ENCODE peak calls at places on chromosomes 7 and 10, in six cellular contexts. K is NCI-H1092, I is AG09309, P is cortex of kidney, M is GDM1, W is T-helper 2 cell. Q is an unnamed sample.

GRCh38 chr7:17239046-17239445 is 59.4 kb upstream of the AHR start:
- DNase-seq in M (no peak), K (no peak), I (no peak), P (no peak), W (no peak), Q (no peak)

GRCh38 chr7:101590663-101591435 is 38.2 kb downstream of the MYL10 start:
- DNase-seq in P (no peak), M (no peak), W (no peak), K (no peak), I (no peak), Q (no peak)

GRCh38 chr10:22553452-22553995 is 160.9 kb downstream of the PIP4K2A start:
- DNase-seq in M (no peak), W (no peak), I (no peak), K (no peak), P (no peak), Q (no peak)

GRCh38 chr7:156515911-156516790 is 124.4 kb upstream of the RNF32 start:
- DNase-seq in M (no peak), I (no peak), P (no peak), W (no peak), K (no peak), Q (no peak)

GRCh38 chr7:4838626-4839334 is 23.1 kb downstream of the PAPOLB start:
- DNase-seq in I (no peak), P (no peak), W (no peak), K (no peak), M (no peak), Q (no peak)

GRCh38 chr10:45443101-45444009 is 69.3 kb downstream of the ALOX5 start:
- DNase-seq in P (no peak), K (no peak), M (no peak), W (no peak), I (no peak), Q (no peak)

GRCh38 chr7:121307021-121307575 is 21.7 kb upstream of the WNT16 start:
- DNase-seq in P (no peak), M (no peak), K (no peak), W (no peak), I (no peak), Q (no peak)

GRCh38 chr10:94005050-94005449 is 11.3 kb downstream of the PLCE1 start:
- DNase-seq in W (no peak), P (no peak), I (no peak), K (no peak), M (no peak), Q (no peak)

GRCh38 chr7:18495412-18496335 is at the start of gene HDAC9:
- DNase-seq in W (no peak), K (peak; percentile 95), M (no peak), I (no peak), P (no peak), Q (peak; percentile 86)

GRCh38 chr10:87064651-87065050 is 30.0 kb downstream of the GLUD1 start:
- DNase-seq in M (no peak), K (no peak), I (no peak), P (no peak), W (no peak), Q (no peak)

GRCh38 chr10:98486421-98486820 is 39.7 kb upstream of the HPS1 start:
- DNase-seq in P (no peak), K (no peak), M (no peak), W (no peak), I (peak; percentile 49), Q (no peak)

GRCh38 chr7:132897093-132897492 is 184.8 kb downstream of the CHCHD3 start:
- DNase-seq in M (no peak), I (no peak), P (no peak), K (no peak), W (no peak), Q (no peak)

GRCh38 chr10:71486465-71487114 is 89.9 kb downstream of the CDH23 start:
- DNase-seq in P (no peak), I (no peak), K (peak; percentile 28), M (peak; percentile 66), W (no peak), Q (no peak)

GRCh38 chr10:34710391-34710751 is 104.7 kb downstream of the PARD3 start:
- DNase-seq in W (no peak), M (no peak), K (no peak), I (no peak), P (no peak), Q (no peak)

GRCh38 chr10:11205026-11205772 is 187.5 kb downstream of the CELF2 start:
- DNase-seq in M (no peak), I (no peak), P (no peak), K (no peak), W (no peak), Q (no peak)

GRCh38 chr10:63788152-63788821 is 267.1 kb downstream of the REEP3 start:
- DNase-seq in M (no peak), W (no peak), I (no peak), K (no peak), P (no peak), Q (no peak)

GRCh38 chr10:14645239-14645960 is 129.3 kb downstream of the FAM107B start:
- DNase-seq in M (no peak), I (no peak), P (no peak), K (no peak), W (no peak), Q (no peak)

GRCh38 chr7:40447345-40447744 is 312.5 kb downstream of the SUGCT start:
- DNase-seq in W (no peak), P (no peak), M (no peak), K (no peak), I (no peak), Q (no peak)

GRCh38 chr7:3537210-3537875 is 236.3 kb downstream of the SDK1 start:
- DNase-seq in M (no peak), W (no peak), P (no peak), K (no peak), I (no peak), Q (no peak)

GRCh38 chr10:43214071-43214955 is 52.6 kb downstream of the RASGEF1A start:
- DNase-seq in K (no peak), W (no peak), P (no peak), M (no peak), I (peak; percentile 4), Q (no peak)

GRCh38 chr10:89642193-89642592 is 2.8 kb downstream of the PANK1 start:
- DNase-seq in P (no peak), K (no peak), I (no peak), M (no peak), W (no peak), Q (no peak)

GRCh38 chr10:16674147-16674703 is 143.0 kb downstream of the RSU1 start:
- DNase-seq in W (no peak), M (no peak), K (peak; percentile 56), P (no peak), I (no peak), Q (no peak)

GRCh38 chr7:78057571-78057970 is 259.0 kb downstream of the PHTF2 start:
- DNase-seq in P (no peak), I (no peak), K (no peak), M (no peak), W (no peak), Q (no peak)

GRCh38 chr10:71694039-71694471 is 25.5 kb downstream of the C10orf105 start:
- DNase-seq in K (no peak), M (no peak), P (no peak), I (no peak), W (no peak), Q (no peak)

GRCh38 chr10:77386833-77387232 is 250.8 kb downstream of the KCNMA1 start:
- DNase-seq in K (no peak), P (no peak), M (no peak), I (peak; percentile 16), W (no peak), Q (no peak)

GRCh38 chr7:150430465-150431085 is 19.9 kb upstream of the GIMAP8 start:
- DNase-seq in W (no peak), P (no peak), K (no peak), M (no peak), I (no peak), Q (no peak)

GRCh38 chr10:92756233-92757065 is 66.7 kb downstream of the HHEX start:
- DNase-seq in I (no peak), K (no peak), P (no peak), W (no peak), M (peak; percentile 74), Q (no peak)

GRCh38 chr7:14834456-14834855 is 68.1 kb downstream of the DGKB start:
- DNase-seq in M (no peak), P (no peak), W (no peak), I (no peak), K (no peak), Q (no peak)

GRCh38 chr7:156780724-156781455 is 112.1 kb downstream of the LMBR1 start:
- DNase-seq in W (no peak), M (peak; percentile 53), K (no peak), I (no peak), P (no peak), Q (no peak)

GRCh38 chr10:71720304-71720672 is 710 bp upstream of the C10orf105 start:
- DNase-seq in P (no peak), I (no peak), K (no peak), W (no peak), M (no peak), Q (no peak)

GRCh38 chr7:105581066-105581811 is at the start of gene EFCAB10:
- DNase-seq in K (peak; percentile 81), M (no peak), I (no peak), W (peak; percentile 23), P (no peak), Q (no peak)

GRCh38 chr10:77004917-77005564 is 632.6 kb downstream of the KCNMA1 start:
- DNase-seq in P (no peak), M (peak; percentile 16), W (no peak), I (peak; percentile 14), K (peak; percentile 6), Q (no peak)

GRCh38 chr7:3266240-3266639 is 34.8 kb upstream of the SDK1 start:
- DNase-seq in W (no peak), M (no peak), K (peak; percentile 60), I (no peak), P (no peak), Q (no peak)

GRCh38 chr7:73707045-73707631 is 12.3 kb downstream of the STX1A start:
- DNase-seq in K (peak; percentile 79), W (no peak), I (no peak), M (no peak), P (no peak), Q (no peak)

GRCh38 chr10:128178319-128178937 is 52.2 kb upstream of the MKI67 start:
- DNase-seq in I (no peak), M (no peak), P (no peak), W (peak; percentile 17), K (no peak), Q (no peak)

GRCh38 chr10:120940299-120940900 is 89.2 kb downstream of the WDR11 start:
- DNase-seq in W (no peak), I (no peak), K (no peak), P (no peak), M (no peak), Q (no peak)

GRCh38 chr10:43197834-43198681 is 59.8 kb downstream of the CSGALNACT2 start:
- DNase-seq in I (no peak), P (no peak), M (no peak), W (no peak), K (no peak), Q (no peak)

GRCh38 chr7:21939858-21940322 is 5.8 kb downstream of the CDCA7L start:
- DNase-seq in M (no peak), W (no peak), K (no peak), P (no peak), I (no peak), Q (no peak)

GRCh38 chr7:103632972-103633371 is 187.0 kb upstream of the SLC26A5 start:
- DNase-seq in K (no peak), I (no peak), M (no peak), W (no peak), P (no peak), Q (no peak)

Q was measured in cerebellar nuclear complex.